ENCODE peak calls at places on chromosomes 12 and 14, in four cellular contexts. Q, Y, O and P are unnamed samples.

GRCh38 chr14:20866963-20867362 is 24.2 kb upstream of the RNASE3 start:
- DNase-seq in Q (no peak), O (no peak), Y (peak), P (no peak)

GRCh38 chr12:28899951-28900350 is 249.1 kb upstream of the FAR2 start:
- DNase-seq in Y (no peak), O (no peak), Q (peak), P (no peak)

GRCh38 chr14:64235652-64236640 is 58.2 kb downstream of the ESR2 start:
- DNase-seq in O (no peak), Q (peak), Y (no peak), P (no peak)

GRCh38 chr12:106445981-106446380 is 88.4 kb downstream of the POLR3B start:
- DNase-seq in O (no peak), Y (peak), Q (peak), P (no peak)

GRCh38 chr12:86735072-86735471 is 478.9 kb upstream of the MGAT4C start:
- DNase-seq in Q (no peak), Y (no peak), O (no peak), P (no peak)

GRCh38 chr14:34403646-34404045 is 58.4 kb downstream of the SPTSSA start:
- DNase-seq in Q (no peak), O (no peak), Y (no peak), P (no peak)

GRCh38 chr14:59630281-59630963 is 53.8 kb upstream of the CCDC175 start:
- DNase-seq in Q (peak), O (no peak), Y (no peak), P (no peak)

GRCh38 chr12:8779862-8780261 is 42.6 kb upstream of the A2ML1 start:
- DNase-seq in O (no peak), Q (no peak), Y (no peak), P (no peak)

GRCh38 chr12:76927170-76927784 is 48.5 kb upstream of the CSRP2 start:
- DNase-seq in O (peak), Y (no peak), Q (peak), P (no peak)

GRCh38 chr14:37223947-37224474 is 26.3 kb downstream of the MIPOL1 start:
- DNase-seq in Q (no peak), Y (no peak), O (no peak), P (no peak)

GRCh38 chr14:32682219-32682618 is 256.5 kb upstream of the NPAS3 start:
- DNase-seq in Y (no peak), Q (peak), O (no peak), P (no peak)

GRCh38 chr14:96698846-96699543 is 98.2 kb upstream of the VRK1 start:
- DNase-seq in O (no peak), Y (no peak), Q (no peak), P (no peak)

GRCh38 chr12:11941601-11942360 is 129.0 kb upstream of the BCL2L14 start:
- DNase-seq in O (no peak), Q (peak), Y (no peak), P (no peak)

GRCh38 chr14:52029881-52030280 is 39.0 kb downstream of the NID2 start:
- DNase-seq in O (no peak), Q (no peak), Y (no peak), P (no peak)

GRCh38 chr12:54961190-54961589 is 23.4 kb downstream of the TESPA1 start:
- DNase-seq in Q (no peak), O (no peak), Y (no peak), P (no peak)

GRCh38 chr12:44774815-44775411 is 101.2 kb downstream of the NELL2 start:
- DNase-seq in Y (no peak), Q (no peak), O (peak), P (peak)

GRCh38 chr12:114679942-114680341 is 4.0 kb downstream of the TBX3 start:
- DNase-seq in O (no peak), Y (no peak), Q (no peak), P (no peak)

GRCh38 chr12:47017901-47018479 is 61.4 kb upstream of the PCED1B start:
- DNase-seq in O (no peak), Q (peak), Y (no peak), P (no peak)

GRCh38 chr14:74562515-74563232 is 49.4 kb downstream of the LTBP2 start:
- DNase-seq in O (no peak), Q (no peak), Y (no peak), P (no peak)

GRCh38 chr14:24761141-24761540 is 127.2 kb upstream of the GZMB start:
- DNase-seq in Q (no peak), O (no peak), Y (no peak), P (no peak)

GRCh38 chr12:93790472-93791152 is 113.4 kb downstream of the CRADD start:
- DNase-seq in O (no peak), Y (no peak), Q (peak), P (no peak)

GRCh38 chr14:55889124-55889523 is 229.1 kb upstream of the PELI2 start:
- DNase-seq in Q (no peak), O (no peak), Y (peak), P (no peak)

GRCh38 chr14:100850841-100851585 is 25.1 kb downstream of the MEG3 start:
- DNase-seq in Y (peak), Q (no peak), O (peak), P (peak)

GRCh38 chr14:73245401-73246325 is 8.4 kb downstream of the PAPLN start:
- DNase-seq in Q (peak), O (peak), Y (no peak), P (peak)

GRCh38 chr14:65824285-65824977 is 411.9 kb downstream of the FUT8 start:
- DNase-seq in Q (peak), Y (no peak), O (peak), P (peak)

GRCh38 chr14:72463291-72463866 is 430.5 kb downstream of the DPF3 start:
- DNase-seq in O (no peak), Y (no peak), Q (peak), P (no peak)

GRCh38 chr12:120856980-120857379 is 47.2 kb downstream of the SPPL3 start:
- DNase-seq in Q (peak), Y (no peak), O (no peak), P (peak)